ENCODE peak calls at places on chromosomes 12 and 14, in seven cellular contexts. A is neural progenitor cell, E is iPS DF 6.9, C is mesenchymal stem cell, J is BE2C, G is kidney, B is colonic mucosa. N is an unnamed sample.

GRCh38 chr12:1644523-1645438 is 15.8 kb downstream of the WNT5B start:
- DNase-seq in G (peak; percentile 86), J (peak; percentile 79), A (no peak), E (no peak), C (no peak), B (peak; percentile 69), N (no peak)

GRCh38 chr14:74302160-74302628 is 540 bp downstream of the ABCD4 start:
- DNase-seq in A (peak; percentile 43), C (peak; percentile 79), B (no peak), E (no peak), J (no peak), G (no peak), N (no peak)

GRCh38 chr12:51896236-51896635 is 8.3 kb downstream of the ANKRD33 start:
- DNase-seq in A (no peak), C (no peak), G (no peak), E (no peak), J (no peak), B (no peak), N (no peak)

GRCh38 chr14:32710351-32711102 is 228.2 kb upstream of the NPAS3 start:
- DNase-seq in E (no peak), C (no peak), J (no peak), A (peak; percentile 12), B (no peak), G (no peak), N (no peak)

GRCh38 chr12:114986849-114987248 is 302.9 kb upstream of the TBX3 start:
- DNase-seq in J (no peak), A (no peak), B (no peak), E (no peak), C (no peak), G (no peak), N (no peak)

GRCh38 chr14:99195602-99196309 is 76.2 kb downstream of the BCL11B start:
- DNase-seq in C (no peak), E (no peak), A (no peak), G (peak; percentile 75), J (no peak), B (no peak), N (peak; percentile 31)

GRCh38 chr12:62435337-62436163 is 31.1 kb upstream of the MON2 start:
- DNase-seq in E (peak; percentile 48), G (peak; percentile 78), C (peak; percentile 71), J (peak; percentile 65), B (peak; percentile 50), A (peak; percentile 84), N (peak; percentile 81)

GRCh38 chr12:5166976-5167375 is 123.3 kb downstream of the KCNA5 start:
- DNase-seq in J (no peak), B (no peak), E (no peak), C (peak; percentile 39), G (no peak), A (no peak), N (no peak)

GRCh38 chr14:91681893-91682563 is 49.9 kb downstream of the CATSPERB start:
- DNase-seq in A (no peak), E (no peak), C (no peak), G (no peak), B (no peak), J (no peak), N (no peak)

GRCh38 chr14:52014601-52015267 is 25.4 kb downstream of the RTRAF start:
- DNase-seq in A (no peak), C (no peak), E (no peak), B (no peak), J (peak; percentile 45), G (no peak), N (no peak)

GRCh38 chr14:88682495-88683114 is 110.1 kb downstream of the EML5 start:
- DNase-seq in B (no peak), J (peak; percentile 30), E (peak; percentile 25), C (no peak), A (peak; percentile 4), G (no peak), N (no peak)

GRCh38 chr12:57016348-57016747 is at the start of gene TAC3:
- DNase-seq in J (peak; percentile 69), C (no peak), G (no peak), E (no peak), A (peak; percentile 67), B (no peak), N (no peak)

GRCh38 chr12:40104461-40105264 is 1.2 kb downstream of the SLC2A13 start:
- DNase-seq in A (peak; percentile 26), C (peak; percentile 27), J (no peak), B (peak; percentile 40), G (no peak), E (no peak), N (no peak)

GRCh38 chr12:107064687-107065086 is 28.7 kb downstream of the CRY1 start:
- DNase-seq in B (no peak), E (no peak), C (no peak), J (no peak), A (no peak), G (no peak), N (no peak)

GRCh38 chr12:77591959-77592358 is 238.7 kb upstream of the NAV3 start:
- DNase-seq in B (peak; percentile 16), G (no peak), J (no peak), C (no peak), A (peak; percentile 84), E (no peak), N (no peak)

GRCh38 chr12:29625359-29625953 is 128.0 kb upstream of the OVCH1 start:
- DNase-seq in C (peak; percentile 68), G (no peak), J (no peak), E (no peak), A (no peak), B (no peak), N (no peak)

GRCh38 chr14:95319312-95320075 is at the start of gene CLMN:
- DNase-seq in E (no peak), A (peak; percentile 85), B (peak; percentile 70), G (peak; percentile 91), J (peak; percentile 53), C (peak; percentile 28), N (peak; percentile 89)

GRCh38 chr14:89429206-89430091 is 12.4 kb upstream of the FOXN3 start:
- DNase-seq in B (no peak), J (no peak), E (no peak), C (peak; percentile 63), G (no peak), A (peak; percentile 41), N (no peak)

GRCh38 chr12:84842406-84843013 is 70.1 kb downstream of the SLC6A15 start:
- DNase-seq in C (peak; percentile 60), J (peak; percentile 43), B (no peak), G (no peak), A (peak; percentile 39), E (peak; percentile 41), N (no peak)

GRCh38 chr12:89436062-89436461 is 83.8 kb upstream of the DUSP6 start:
- DNase-seq in G (no peak), B (no peak), A (no peak), E (no peak), J (no peak), C (no peak), N (no peak)

GRCh38 chr12:68885381-68885780 is 47.6 kb downstream of the CPM start:
- DNase-seq in E (no peak), G (no peak), B (no peak), A (no peak), J (no peak), C (no peak), N (no peak)

DNA sequence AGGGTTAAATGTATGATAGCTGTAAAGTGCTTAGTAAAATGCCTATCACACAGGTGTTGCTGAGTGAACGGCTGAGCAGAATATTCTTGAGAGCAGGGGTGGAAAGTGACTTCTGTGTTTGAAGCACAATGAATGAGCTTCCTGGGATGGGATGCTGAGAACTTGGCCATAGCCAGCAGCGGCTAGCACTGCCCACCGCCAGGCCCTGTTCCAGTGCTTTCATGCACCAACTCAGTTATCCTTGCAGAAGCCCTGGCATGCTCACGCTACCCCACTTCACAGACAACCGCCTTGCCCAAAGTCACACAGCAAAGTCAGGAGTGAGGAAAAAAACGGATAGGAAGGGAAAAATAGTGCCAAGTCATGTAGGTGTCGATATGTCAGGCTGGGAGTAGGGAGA is 10.9 kb downstream of the DYNC1H1 start:
- DNase-seq in G (no peak), A (no peak), B (no peak), C (no peak), J (no peak), E (no peak), N (no peak)
- H3K36me3 ChIP-seq in G (peaks cover 31% of the 10 kb centered on the region), A (peaks cover 22% of the 10 kb centered on the region), B (peaks cover 4% of the 10 kb centered on the region), C (peaks cover 11% of the 10 kb centered on the region), J (peaks cover 62% of the 10 kb centered on the region), E (peaks cover under 1% of the 10 kb centered on the region), N (no peaks in the 10 kb centered on the region)

DNA sequence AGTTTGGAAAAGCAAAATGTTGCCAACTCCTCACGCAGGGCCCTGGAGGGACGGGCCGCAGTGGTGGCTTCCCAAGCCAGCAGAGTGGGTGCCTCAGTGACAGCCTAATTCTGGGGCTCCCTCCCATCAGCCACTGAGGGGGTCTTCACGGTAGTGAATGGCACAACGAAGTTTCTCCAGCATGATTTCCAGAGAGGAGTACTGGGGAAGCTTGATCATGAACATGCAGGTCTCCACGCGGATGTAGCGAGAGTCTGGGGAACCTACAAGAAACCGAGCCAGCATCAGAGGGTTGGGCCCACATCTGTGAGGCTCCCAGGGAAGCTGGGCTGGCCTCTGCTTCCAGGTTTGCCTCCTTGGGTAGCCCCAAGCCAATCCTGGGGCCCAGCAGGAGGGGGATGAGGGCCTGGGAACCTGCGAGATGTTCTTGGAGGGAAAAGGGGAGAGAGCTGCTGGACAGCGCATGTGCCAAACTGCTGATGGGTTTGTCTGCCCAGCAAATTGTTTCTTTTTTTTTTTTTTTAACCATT is 37.0 kb downstream of the TRAFD1 start:
- DNase-seq in A (no peak), C (no peak), J (no peak), E (no peak), G (no peak), B (no peak), N (peak; percentile 56)
- H3K36me3 ChIP-seq in A (no peaks in the 10 kb centered on the region), C (peaks cover 71% of the 10 kb centered on the region), J (peaks cover 28% of the 10 kb centered on the region), E (peaks cover 11% of the 10 kb centered on the region), G (peaks cover 20% of the 10 kb centered on the region), B (peaks cover 9% of the 10 kb centered on the region), N (peaks cover 93% of the 10 kb centered on the region)

GRCh38 chr12:124972211-124972610 is 16.7 kb downstream of the DHX37 start:
- DNase-seq in J (no peak), G (no peak), C (no peak), E (no peak), A (no peak), B (no peak), N (no peak)
- H3K36me3 ChIP-seq in J (peaks cover 74% of the 10 kb centered on the region), G (peaks cover 11% of the 10 kb centered on the region), C (peaks cover 82% of the 10 kb centered on the region), E (peaks cover 43% of the 10 kb centered on the region), A (no peaks in the 10 kb centered on the region), B (peaks cover 8% of the 10 kb centered on the region), N (peaks cover 100% of the 10 kb centered on the region)

GRCh38 chr12:53039851-53040250 is 10.0 kb upstream of the TNS2 start:
- DNase-seq in J (no peak), A (no peak), E (no peak), C (no peak), B (no peak), G (no peak), N (no peak)

GRCh38 chr12:53044052-53044581 is 5.7 kb upstream of the TNS2 start:
- DNase-seq in A (no peak), C (no peak), B (peak; percentile 49), G (no peak), J (no peak), E (no peak), N (no peak)

GRCh38 chr12:53045646-53046045 is 4.2 kb upstream of the TNS2 start:
- DNase-seq in E (no peak), G (no peak), A (no peak), J (no peak), B (peak; percentile 30), C (no peak), N (no peak)

GRCh38 chr12:53044896-53045571 is 4.8 kb upstream of the TNS2 start:
- DNase-seq in C (no peak), J (no peak), E (no peak), B (no peak), A (no peak), G (no peak), N (no peak)

GRCh38 chr12:53042607-53043454 is 7.0 kb upstream of the TNS2 start:
- DNase-seq in A (no peak), J (no peak), C (no peak), E (no peak), B (no peak), G (no peak), N (no peak)
- H3K36me3 ChIP-seq in A (no peaks in the 10 kb centered on the region), J (peaks cover 36% of the 10 kb centered on the region), C (peaks cover 21% of the 10 kb centered on the region), E (peaks cover 13% of the 10 kb centered on the region), B (peaks cover 11% of the 10 kb centered on the region), G (peaks cover 17% of the 10 kb centered on the region), N (peaks cover 21% of the 10 kb centered on the region)

N was measured in spleen.